ENCODE peak calls at places on chromosomes 2 and 18, in ten cellular contexts. Z, G, C, T, P, Q, A, J, R and M are unnamed samples.
A peak's percentile ranks its signal among the peaks of the same experiment; 100 is the strongest.

GRCh38 chr2:142521492-142521891 is 356.0 kb upstream of the KYNU start:
- DNase-seq in R (no peak), J (no peak), C (no peak), P (no peak), A (no peak), G (no peak), Q (no peak), T (no peak), Z (no peak), M (no peak)

GRCh38 chr18:2223859-2224258 is 347.4 kb downstream of the METTL4 start:
- DNase-seq in A (no peak), T (no peak), J (no peak), C (peak; percentile 56), G (peak; percentile 19), Z (no peak), R (peak; percentile 51), P (no peak), Q (no peak), M (peak; percentile 15)

GRCh38 chr2:9057939-9058761 is 54.7 kb upstream of the MBOAT2 start:
- DNase-seq in P (peak; percentile 7), T (no peak), Z (no peak), A (no peak), R (no peak), J (peak; percentile 15), G (no peak), C (no peak), Q (no peak), M (peak; percentile 60)

GRCh38 chr18:50665519-50665918 is 105.6 kb downstream of the MAPK4 start:
- DNase-seq in R (no peak), G (no peak), C (peak; percentile 57), T (no peak), Z (no peak), P (no peak), Q (no peak), J (no peak), A (no peak), M (no peak)

GRCh38 chr2:233338046-233338445 is 16.2 kb upstream of the DGKD start:
- DNase-seq in J (no peak), R (no peak), Q (no peak), C (peak; percentile 78), T (no peak), Z (no peak), G (no peak), P (no peak), A (no peak), M (no peak)

GRCh38 chr18:13457327-13457726 is 238.8 kb downstream of the LDLRAD4 start:
- DNase-seq in J (no peak), Q (no peak), A (no peak), P (no peak), C (no peak), T (no peak), G (no peak), Z (no peak), R (no peak), M (no peak)

GRCh38 chr18:47547539-47548202 is 296.2 kb upstream of the SKOR2 start:
- DNase-seq in P (no peak), A (no peak), J (no peak), T (no peak), C (no peak), Z (no peak), G (no peak), R (no peak), Q (no peak), M (no peak)

GRCh38 chr18:48167901-48168300 is 237.4 kb upstream of the SMAD2 start:
- DNase-seq in P (no peak), R (peak; percentile 21), Q (no peak), A (peak; percentile 72), T (no peak), C (no peak), J (no peak), G (no peak), Z (no peak), M (no peak)

GRCh38 chr18:9017170-9017899 is 85.2 kb upstream of the NDUFV2 start:
- DNase-seq in Z (peak; percentile 64), Q (peak; percentile 69), R (peak; percentile 72), P (no peak), C (no peak), G (peak; percentile 70), A (peak; percentile 32), J (peak; percentile 69), T (peak; percentile 63), M (no peak)
- H3K4me3 ChIP-seq in Z (peak overlapping the region; percentile 54), Q (peak overlapping the region; percentile 20), R (no peak overlapping the region), P (peak overlapping the region; percentile 13), C (no peak overlapping the region), G (peak overlapping the region; percentile 42), A (no peak overlapping the region), J (peak overlapping the region; percentile 48), T (peak overlapping the region; percentile 22), M (peak overlapping the region; percentile 24)

GRCh38 chr2:59301466-59302402 is 1060.6 kb upstream of the FANCL start:
- DNase-seq in T (peak; percentile 7), G (peak; percentile 35), J (peak; percentile 26), Q (peak; percentile 26), C (peak; percentile 72), R (peak; percentile 75), P (peak; percentile 31), A (peak; percentile 52), Z (no peak), M (peak; percentile 32)
- TF ChIP-seq CTCF in T (peak; percentile 57), G (peak; percentile 70), J (peak; percentile 75), Q (peak; percentile 63), C (peak; percentile 83), R (peak; percentile 65), P (peak; percentile 55), A (peak; percentile 63), Z (peak; percentile 48), M (peak; percentile 69)

GRCh38 chr2:60520477-60520876 is 33.0 kb downstream of the BCL11A start:
- DNase-seq in T (no peak), G (no peak), Z (no peak), J (no peak), A (no peak), P (no peak), C (no peak), Q (no peak), R (no peak), M (no peak)

GRCh38 chr2:60518567-60518966 is 34.9 kb downstream of the BCL11A start:
- DNase-seq in T (no peak), A (no peak), C (no peak), P (no peak), G (no peak), Q (no peak), Z (no peak), J (no peak), R (no peak), M (no peak)

GRCh38 chr2:60522462-60522861 is 31.0 kb downstream of the BCL11A start:
- DNase-seq in A (no peak), J (no peak), Q (no peak), G (no peak), Z (no peak), P (no peak), R (no peak), C (no peak), T (no peak), M (no peak)

GRCh38 chr2:60519259-60519863 is 34.1 kb downstream of the BCL11A start:
- DNase-seq in G (no peak), T (no peak), Z (no peak), C (no peak), P (no peak), Q (no peak), R (no peak), A (no peak), J (no peak), M (no peak)

GRCh38 chr2:60520917-60521539 is 32.4 kb downstream of the BCL11A start:
- DNase-seq in A (no peak), P (no peak), Z (no peak), Q (no peak), J (no peak), R (no peak), C (no peak), G (no peak), T (no peak), M (no peak)
- H3K4me3 ChIP-seq in A (no peak overlapping the region), P (no peak overlapping the region), Z (no peak overlapping the region), Q (no peak overlapping the region), J (no peak overlapping the region), R (no peak overlapping the region), C (no peak overlapping the region), G (no peak overlapping the region), T (no peak overlapping the region), M (no peak overlapping the region)

GRCh38 chr2:26435106-26435505 is 33.4 kb downstream of the DRC1 start:
- DNase-seq in A (no peak), Q (no peak), P (no peak), R (no peak), T (no peak), J (no peak), C (no peak), G (no peak), Z (no peak), M (no peak)

GRCh38 chr2:26432856-26433255 is 31.1 kb downstream of the DRC1 start:
- DNase-seq in Q (no peak), R (no peak), G (no peak), Z (no peak), C (no peak), P (no peak), A (no peak), T (no peak), J (no peak), M (no peak)

GRCh38 chr2:26442707-26443106 is 35.2 kb downstream of the OTOF start:
- DNase-seq in T (no peak), Z (no peak), P (no peak), J (no peak), R (no peak), C (no peak), Q (no peak), G (no peak), A (no peak), M (no peak)

GRCh38 chr2:26438926-26439325 is 37.2 kb downstream of the DRC1 start:
- DNase-seq in J (no peak), C (no peak), Z (no peak), A (no peak), G (no peak), Q (no peak), T (no peak), R (no peak), P (no peak), M (no peak)

DNA sequence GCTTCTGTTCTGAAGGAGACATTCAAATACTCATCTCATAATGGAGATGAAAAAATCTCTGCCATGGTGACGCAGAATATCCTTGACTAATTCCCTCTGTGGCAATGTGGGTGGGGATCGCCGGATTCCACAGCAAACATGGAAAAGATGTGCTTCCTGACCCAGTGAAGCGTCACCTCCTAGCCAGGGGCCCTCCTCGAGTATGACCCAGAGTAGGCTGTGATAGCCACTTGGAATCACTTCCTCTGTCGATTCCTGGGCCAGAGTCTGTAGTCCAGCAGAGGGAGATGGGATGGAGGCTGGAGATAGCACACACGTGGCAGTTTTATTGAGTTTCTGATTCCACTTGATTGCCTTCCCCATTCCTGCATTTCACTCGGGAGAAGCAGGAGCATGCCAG is 36.8 kb downstream of the DRC1 start:
- DNase-seq in P (no peak), Q (peak; percentile 29), R (no peak), Z (no peak), T (no peak), J (no peak), G (no peak), A (no peak), C (no peak), M (peak; percentile 25)
- TF ChIP-seq CTCF in P (peak; percentile 10), Q (peak; percentile 28), R (no peak), Z (no peak), T (no peak), J (no peak), G (no peak), A (no peak), C (no peak), M (peak; percentile 46)